ENCODE peak calls at places on chromosomes 13 and 19, in six cellular contexts. R, X, L, J, Z and O are unnamed samples.

GRCh38 chr19:14494910-14495677 is 833 bp downstream of the GIPC1 start:
- DNase-seq in R (no peak), X (no peak), L (no peak), J (no peak), Z (no peak), O (no peak)

GRCh38 chr19:54011507-54012211 is 20.2 kb downstream of the CACNG6 start:
- DNase-seq in R (no peak), X (no peak), L (no peak), J (no peak), Z (no peak), O (no peak)

GRCh38 chr19:1411255-1412191 is 4.1 kb downstream of the DAZAP1 start:
- DNase-seq in R (no peak), X (no peak), L (no peak), J (peak), Z (no peak), O (peak)

GRCh38 chr19:10543420-10544241 is at the start of gene ATG4D:
- DNase-seq in R (no peak), X (peak), L (peak), J (peak), Z (no peak), O (no peak)

GRCh38 chr19:55487884-55488687 is at the start of gene SSC5D:
- DNase-seq in R (no peak), X (no peak), L (no peak), J (peak), Z (no peak), O (no peak)

GRCh38 chr13:90396266-90396665 is 951.2 kb upstream of the MIR17HG start:
- DNase-seq in R (no peak), X (no peak), L (no peak), J (no peak), Z (no peak), O (no peak)

GRCh38 chr19:32829345-32829896 is 40.1 kb downstream of the SLC7A9 start:
- DNase-seq in R (no peak), X (no peak), L (no peak), J (no peak), Z (no peak), O (no peak)

GRCh38 chr19:16303755-16304154 is 20.9 kb upstream of the KLF2 start:
- DNase-seq in R (no peak), X (no peak), L (no peak), J (peak), Z (no peak), O (no peak)

GRCh38 chr13:101624210-101624922 is 171.9 kb downstream of the ITGBL1 start:
- DNase-seq in R (no peak), X (no peak), L (no peak), J (no peak), Z (peak), O (no peak)

GRCh38 chr13:110463876-110464510 is 97.5 kb downstream of the RAB20 start:
- DNase-seq in R (no peak), X (no peak), L (no peak), J (no peak), Z (no peak), O (no peak)

GRCh38 chr13:76516013-76516412 is 370.2 kb downstream of the KCTD12 start:
- DNase-seq in R (peak), X (no peak), L (no peak), J (peak), Z (no peak), O (peak)

GRCh38 chr19:51183629-51184028 is 41.3 kb upstream of the CD33 start:
- DNase-seq in R (no peak), X (no peak), L (no peak), J (no peak), Z (no peak), O (no peak)

DNA sequence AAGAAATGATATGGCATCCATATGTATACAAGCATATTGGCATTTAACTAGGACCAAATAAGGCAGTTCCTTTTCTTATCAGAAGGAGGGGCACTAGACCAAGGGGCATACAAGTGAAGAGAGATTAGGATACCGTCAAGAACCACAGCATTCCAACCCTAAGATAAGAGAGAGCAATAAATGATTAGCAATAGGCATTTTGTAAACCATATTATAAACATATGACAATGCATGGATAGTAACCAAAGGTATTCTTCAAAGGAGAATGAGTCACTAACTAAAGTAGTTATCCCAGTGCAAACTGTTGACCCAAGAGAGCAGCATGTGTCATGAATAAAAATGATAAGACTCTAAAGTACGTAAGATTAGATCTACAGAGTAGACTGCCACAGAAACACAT is 500.9 kb upstream of the HTR2A start:
- DNase-seq in R (peak), X (peak), L (no peak), J (peak), Z (no peak), O (no peak)
- TF ChIP-seq CTCF in R (peak), X (no peak), L (no peak), J (no peak), Z (no peak), O (no peak)

GRCh38 chr19:46731007-46731501 is 14.1 kb upstream of the PRKD2 start:
- DNase-seq in R (peak), X (no peak), L (no peak), J (peak), Z (peak), O (peak)

GRCh38 chr19:46732172-46732938 is 13.5 kb upstream of the FKRP start:
- DNase-seq in R (no peak), X (no peak), L (no peak), J (no peak), Z (peak), O (no peak)

GRCh38 chr19:46730187-46730586 is 13.3 kb upstream of the PRKD2 start:
- DNase-seq in R (no peak), X (no peak), L (no peak), J (no peak), Z (no peak), O (no peak)

GRCh38 chr19:46730595-46730994 is 13.7 kb upstream of the PRKD2 start:
- DNase-seq in R (no peak), X (no peak), L (no peak), J (no peak), Z (no peak), O (no peak)

DNA sequence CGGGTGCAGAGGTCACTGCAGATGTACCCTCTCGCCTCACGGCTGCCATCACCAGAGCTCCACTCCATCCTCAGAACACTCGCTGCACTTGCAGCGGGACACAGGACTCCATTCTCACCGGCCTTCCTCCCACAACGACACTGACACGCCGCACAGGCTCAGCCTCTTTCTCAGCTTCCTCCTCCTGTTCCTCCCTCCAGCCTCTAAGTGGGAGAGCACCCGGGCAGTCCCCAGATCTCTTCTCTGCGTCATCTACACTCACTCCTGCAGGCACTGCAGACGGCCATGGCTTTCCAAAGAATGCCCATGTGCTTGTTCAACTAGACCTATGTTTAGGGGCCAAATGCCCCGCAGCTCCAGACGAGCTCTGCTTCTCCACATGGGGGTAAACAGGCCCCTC is 14.3 kb upstream of the FKRP start:
- DNase-seq in R (no peak), X (no peak), L (no peak), J (no peak), Z (no peak), O (no peak)
- H3K4me3 ChIP-seq in R (no peak), X (no peak), L (no peak), J (no peak), Z (no peak), O (no peak)

GRCh38 chr19:29860492-29860891 is 48.7 kb downstream of the CCNE1 start:
- DNase-seq in R (no peak), X (no peak), L (no peak), J (no peak), Z (no peak), O (no peak)

GRCh38 chr19:29855087-29855486 is 43.3 kb downstream of the CCNE1 start:
- DNase-seq in R (no peak), X (no peak), L (no peak), J (no peak), Z (no peak), O (no peak)

GRCh38 chr19:29858621-29859020 is 46.8 kb downstream of the CCNE1 start:
- DNase-seq in R (no peak), X (no peak), L (no peak), J (no peak), Z (no peak), O (no peak)

GRCh38 chr19:29855771-29856510 is 44.1 kb downstream of the CCNE1 start:
- DNase-seq in R (no peak), X (no peak), L (no peak), J (no peak), Z (no peak), O (no peak)

DNA sequence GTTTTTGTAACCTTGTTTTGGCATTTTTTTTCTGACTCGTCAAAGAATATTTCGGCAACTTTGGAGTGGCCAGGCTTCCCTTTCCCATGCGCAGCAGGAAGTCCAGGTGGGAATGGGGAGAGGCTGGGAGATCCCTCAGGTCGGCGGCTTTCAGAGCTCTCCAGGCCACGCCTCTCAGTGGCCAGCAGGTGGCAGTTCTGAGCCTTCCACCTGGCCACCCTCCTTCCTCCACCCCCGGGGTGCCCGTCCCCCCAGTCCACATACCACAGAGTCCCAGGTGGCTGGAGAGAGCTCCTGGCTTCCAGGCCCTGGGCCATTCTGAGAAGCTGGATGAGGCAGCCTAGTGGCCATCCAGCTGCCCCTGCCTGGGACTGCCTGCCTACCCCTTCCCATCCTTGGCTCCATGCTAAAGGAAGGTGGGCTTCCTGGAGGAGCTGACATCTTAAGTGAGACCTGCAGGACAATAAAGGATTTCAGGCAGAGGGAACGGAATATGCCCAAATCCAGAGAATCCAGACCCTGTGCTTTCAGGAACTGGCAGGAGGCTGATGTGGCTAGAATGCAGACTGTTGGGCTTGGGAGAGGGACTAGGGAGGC is 46.3 kb downstream of the CCNE1 start:
- DNase-seq in R (no peak), X (peak), L (no peak), J (no peak), Z (no peak), O (no peak)
- TF ChIP-seq CTCF in R (peak), X (peak), L (no peak), J (peak), Z (peak), O (peak)

DNA sequence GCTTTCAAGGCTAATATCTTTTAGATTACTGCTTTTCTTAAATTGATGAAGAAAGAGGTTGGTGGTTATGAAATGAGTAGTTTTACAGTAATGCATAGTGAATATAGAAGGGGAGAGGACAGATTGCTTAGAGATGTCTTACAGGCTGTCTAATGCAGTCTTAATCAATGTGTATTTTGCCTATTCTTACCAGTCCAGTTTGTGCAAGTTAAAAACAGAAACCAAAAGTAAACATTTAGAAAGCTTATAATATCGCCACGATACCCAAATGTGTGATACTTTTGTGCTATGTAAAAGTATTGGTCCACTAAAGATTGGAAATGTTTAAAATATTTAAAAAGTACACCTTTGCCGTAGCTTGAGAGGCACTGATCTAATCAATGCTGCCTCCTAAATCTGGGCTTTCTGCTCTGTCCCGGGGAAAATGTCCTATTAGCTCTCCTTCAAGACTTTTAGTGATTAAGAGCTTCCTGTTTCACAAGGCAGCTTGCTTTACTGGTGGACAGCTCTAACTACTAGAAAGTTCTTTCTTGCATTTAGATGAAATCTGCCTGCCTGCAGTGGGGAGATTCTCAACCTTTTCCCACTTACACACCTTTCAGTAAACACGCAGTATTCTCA is 64.7 kb downstream of the DNAJC15 start:
- DNase-seq in R (no peak), X (no peak), L (no peak), J (peak), Z (no peak), O (no peak)
- H3K4me3 ChIP-seq in R (peak), X (no peak), L (peak), J (no peak), Z (no peak), O (no peak)